ENCODE peak calls at places on chromosomes 3 and 15, in five cellular contexts. U, I, S, D and L are unnamed samples.

GRCh38 chr3:138850151-138850550 is 15.4 kb upstream of the PIK3CB start:
- DNase-seq in U (no peak), I (peak), S (no peak), D (no peak), L (no peak)

GRCh38 chr15:36898522-36899126 is 201.7 kb downstream of the MEIS2 start:
- DNase-seq in U (no peak), I (no peak), S (no peak), D (no peak), L (peak)

GRCh38 chr15:26773485-26773877 is 615 bp upstream of the GABRB3 start:
- DNase-seq in U (peak), I (no peak), S (no peak), D (no peak), L (no peak)

GRCh38 chr15:48447657-48448056 is 116.4 kb downstream of the DUT start:
- DNase-seq in U (no peak), I (peak), S (no peak), D (no peak), L (no peak)

GRCh38 chr15:75696303-75696657 is 16.4 kb downstream of the CSPG4 start:
- DNase-seq in U (no peak), I (no peak), S (no peak), D (no peak), L (no peak)

GRCh38 chr3:34202975-34203374 is 404.5 kb downstream of the PDCD6IP start:
- DNase-seq in U (no peak), I (no peak), S (no peak), D (no peak), L (no peak)

GRCh38 chr3:67723863-67724262 is 69.5 kb upstream of the SUCLG2 start:
- DNase-seq in U (no peak), I (no peak), S (no peak), D (no peak), L (no peak)

GRCh38 chr3:32958509-32958908 is 7.1 kb downstream of the CCR4 start:
- DNase-seq in U (no peak), I (no peak), S (no peak), D (no peak), L (peak)

GRCh38 chr15:28998511-28998910 is 112.7 kb downstream of the APBA2 start:
- DNase-seq in U (no peak), I (no peak), S (no peak), D (no peak), L (no peak)

GRCh38 chr15:77775851-77776250 is 143.1 kb upstream of the LINGO1 start:
- DNase-seq in U (no peak), I (no peak), S (no peak), D (no peak), L (no peak)

GRCh38 chr15:42033214-42033873 is 12.5 kb upstream of the PLA2G4E start:
- DNase-seq in U (no peak), I (no peak), S (no peak), D (no peak), L (no peak)

GRCh38 chr3:194158942-194159439 is 23.0 kb downstream of the HES1 start:
- DNase-seq in U (no peak), I (no peak), S (no peak), D (no peak), L (peak)

GRCh38 chr3:38020342-38020726 is 9.1 kb downstream of the PLCD1 start:
- DNase-seq in U (no peak), I (no peak), S (no peak), D (no peak), L (no peak)

GRCh38 chr3:38016847-38017444 is 12.5 kb downstream of the PLCD1 start:
- DNase-seq in U (no peak), I (no peak), S (peak), D (no peak), L (no peak)

GRCh38 chr3:38017445-38018295 is 11.8 kb downstream of the PLCD1 start:
- DNase-seq in U (no peak), I (no peak), S (peak), D (no peak), L (no peak)

GRCh38 chr3:38019658-38020341 is 9.6 kb downstream of the PLCD1 start:
- DNase-seq in U (no peak), I (no peak), S (peak), D (no peak), L (no peak)

GRCh38 chr3:38018296-38019266 is 10.9 kb downstream of the PLCD1 start:
- DNase-seq in U (no peak), I (no peak), S (peak), D (no peak), L (no peak)
- TF ChIP-seq MAFK in U (no peak), I (no peak), S (no peak), D (no peak), L (no peak)

GRCh38 chr3:122678496-122678895 is 2.1 kb upstream of the PARP14 start:
- DNase-seq in U (no peak), I (no peak), S (no peak), D (no peak), L (no peak)
- TF ChIP-seq MAFK in U (no peak), I (no peak), S (no peak), D (no peak), L (no peak)

DNA sequence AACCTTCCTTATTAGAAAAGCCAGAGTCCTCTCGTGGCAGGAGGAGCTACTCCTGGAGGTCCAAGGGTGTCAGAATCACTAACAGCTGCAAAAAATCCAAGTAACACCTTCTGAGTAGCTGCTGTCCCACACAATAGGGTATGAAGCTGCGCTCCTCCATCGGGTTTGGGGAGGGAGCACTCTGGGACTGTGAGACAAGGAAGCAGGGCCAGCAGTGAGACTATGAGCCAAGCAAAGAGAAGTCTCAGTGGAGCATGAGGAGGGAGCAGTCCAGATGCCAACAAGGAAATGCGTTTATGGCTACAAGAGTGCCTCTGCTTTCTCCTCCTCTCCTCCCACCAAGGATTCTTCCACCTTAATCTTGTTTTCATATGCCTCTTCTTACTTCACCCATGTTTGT is 21.7 kb downstream of the SEMA3G start:
- DNase-seq in U (no peak), I (no peak), S (no peak), D (no peak), L (no peak)
- TF ChIP-seq MAFK in U (no peak), I (no peak), S (no peak), D (no peak), L (no peak)

DNA sequence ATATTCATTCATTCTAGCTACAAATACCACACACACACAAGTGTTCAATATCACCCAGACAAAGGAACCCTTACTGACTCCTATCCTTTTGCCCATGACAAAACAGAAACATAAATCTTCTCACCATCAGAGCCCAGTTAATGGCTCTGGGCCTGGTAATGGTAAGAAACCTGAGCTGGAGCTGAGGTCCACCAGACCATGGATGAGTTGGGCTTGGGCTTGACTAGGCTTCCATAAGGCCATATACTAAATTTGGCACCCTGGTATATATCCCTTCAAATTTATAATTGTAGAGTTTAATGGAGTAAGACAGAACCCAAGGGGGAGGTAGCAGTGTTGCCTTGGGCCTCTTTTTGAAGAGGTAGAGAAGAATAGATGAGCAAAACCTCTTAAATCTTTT is 29.4 kb downstream of the GPR176 start:
- DNase-seq in U (no peak), I (no peak), S (no peak), D (no peak), L (no peak)
- TF ChIP-seq MAFK in U (no peak), I (no peak), S (no peak), D (no peak), L (no peak)

GRCh38 chr15:60326824-60327654 is 70.7 kb downstream of the ANXA2 start:
- DNase-seq in U (peak), I (peak), S (peak), D (no peak), L (peak)
- TF ChIP-seq MAFK in U (no peak), I (no peak), S (no peak), D (no peak), L (no peak)

GRCh38 chr15:63019539-63020109 is 22.9 kb upstream of the TPM1 start:
- DNase-seq in U (peak), I (peak), S (no peak), D (no peak), L (peak)
- TF ChIP-seq MAFK in U (no peak), I (no peak), S (no peak), D (no peak), L (no peak)

GRCh38 chr3:176692172-176692923 is 504.9 kb downstream of the TBL1XR1 start:
- DNase-seq in U (no peak), I (no peak), S (no peak), D (no peak), L (no peak)

GRCh38 chr3:176696816-176697215 is 500.5 kb downstream of the TBL1XR1 start:
- DNase-seq in U (no peak), I (no peak), S (no peak), D (no peak), L (no peak)

GRCh38 chr3:176693416-176693815 is 503.9 kb downstream of the TBL1XR1 start:
- DNase-seq in U (no peak), I (no peak), S (no peak), D (no peak), L (no peak)

GRCh38 chr3:176699307-176699706 is 498.0 kb downstream of the TBL1XR1 start:
- DNase-seq in U (no peak), I (no peak), S (no peak), D (no peak), L (no peak)

DNA sequence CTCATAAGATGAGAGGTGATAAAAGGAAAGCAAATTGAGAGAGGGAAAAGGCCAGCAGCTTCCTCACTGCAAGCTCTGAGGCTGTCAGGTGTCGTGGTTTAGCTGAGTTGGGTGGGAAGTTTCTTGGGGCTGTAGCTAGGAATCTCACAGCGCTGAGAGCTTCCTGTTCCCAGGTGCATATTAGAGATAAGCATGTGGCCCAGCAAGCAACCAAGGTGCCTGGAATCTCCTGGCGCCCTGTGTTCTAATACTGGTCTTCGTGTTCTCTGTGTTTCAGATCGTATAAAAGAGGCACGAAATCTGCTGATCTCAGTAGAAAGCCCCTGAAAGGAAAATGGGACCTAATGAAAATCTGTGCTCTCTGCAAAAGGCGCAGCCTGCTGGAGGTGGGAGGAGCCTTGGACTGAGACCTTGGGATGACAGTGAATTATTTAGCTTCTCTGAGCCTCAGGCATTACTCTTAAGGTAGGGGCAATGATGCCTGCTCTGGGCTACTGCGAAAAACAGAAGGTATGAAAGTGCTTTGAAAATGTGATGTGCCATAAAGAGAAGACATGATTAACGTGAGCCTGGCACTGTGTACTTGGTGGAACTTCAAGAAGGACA is 499.9 kb downstream of the TBL1XR1 start:
- DNase-seq in U (no peak), I (no peak), S (peak), D (no peak), L (no peak)
- TF ChIP-seq MAFK in U (no peak), I (no peak), S (no peak), D (no peak), L (no peak)